ENCODE peak calls at places on chromosomes 11 and 22, in nine cellular contexts. O is left ventricle myocardium inferior; A is amniotic epithelial cell; I is activated naive CD4-positive, alpha-beta T cell treated with anti-CD3 and anti-CD28 coated beads for 36 hours; B is fibroblast of mammary gland; C is HL-60; W is GM12891; F is HCT116; L is GM20000. H is an unnamed sample.

GRCh38 chr11:127017482-127017881 is 16.9 kb upstream of the KIRREL3 start:
- DNase-seq in O (no peak), A (peak), I (no peak), B (peak), C (no peak), W (no peak), F (no peak), L (no peak), H (no peak)

GRCh38 chr22:50306753-50307749 is at the start of gene PLXNB2:
- DNase-seq in O (peak), A (peak), I (peak), B (peak), C (peak), W (peak), F (peak), L (peak), H (peak)

GRCh38 chr11:61534025-61534900 is 25.7 kb downstream of the LRRC10B start:
- DNase-seq in O (no peak), A (no peak), I (no peak), B (no peak), C (no peak), W (no peak), F (no peak), L (no peak), H (no peak)

GRCh38 chr11:74388678-74389327 is 9.4 kb downstream of the PGM2L1 start:
- DNase-seq in O (no peak), A (peak), I (peak), B (peak), C (peak), W (no peak), F (no peak), L (peak), H (peak)

GRCh38 chr11:26204110-26204509 is 127.8 kb upstream of the ANO3 start:
- DNase-seq in O (no peak), A (no peak), I (no peak), B (no peak), C (no peak), W (no peak), F (no peak), L (no peak), H (no peak)

GRCh38 chr11:11982975-11983374 is 25.5 kb downstream of the DKK3 start:
- DNase-seq in O (no peak), A (no peak), I (no peak), B (peak), C (no peak), W (no peak), F (no peak), L (no peak), H (no peak)

GRCh38 chr22:23789121-23789520 is 2.4 kb downstream of the SMARCB1 start:
- DNase-seq in O (no peak), A (no peak), I (no peak), B (no peak), C (no peak), W (no peak), F (no peak), L (peak), H (no peak)

GRCh38 chr11:123069878-123070821 is 8.2 kb upstream of the HSPA8 start:
- DNase-seq in O (no peak), A (no peak), I (peak), B (no peak), C (no peak), W (no peak), F (no peak), L (no peak), H (no peak)

GRCh38 chr11:76783294-76783900 is at the start of gene TSKU:
- DNase-seq in O (no peak), A (peak), I (no peak), B (no peak), C (no peak), W (peak), F (no peak), L (no peak), H (peak)

GRCh38 chr22:21451545-21452520 is 15.4 kb upstream of the TMEM191C start:
- DNase-seq in O (no peak), A (no peak), I (no peak), B (no peak), C (peak), W (no peak), F (no peak), L (no peak), H (no peak)